ENCODE peak calls at places on chromosomes 11 and 22, in eight cellular contexts. U, J, Z, E, B, G, F and L are unnamed samples.

GRCh38 chr11:114193730-114194674 is 102.2 kb upstream of the NNMT start:
- DNase-seq in U (peak), J (no peak), Z (no peak), E (no peak), B (no peak), G (peak), F (no peak), L (no peak)

GRCh38 chr22:29475550-29475949 is 4.5 kb upstream of the NEFH start:
- DNase-seq in U (no peak), J (peak), Z (no peak), E (peak), B (no peak), G (no peak), F (no peak), L (no peak)

GRCh38 chr11:61281581-61282250 is 13.4 kb downstream of the VWCE start:
- DNase-seq in U (peak), J (peak), Z (peak), E (no peak), B (no peak), G (peak), F (peak), L (peak)

GRCh38 chr11:76369406-76369805 is 11.5 kb downstream of the THAP12 start:
- DNase-seq in U (no peak), J (no peak), Z (peak), E (no peak), B (no peak), G (no peak), F (no peak), L (no peak)

GRCh38 chr22:34976474-34976873 is 89.5 kb upstream of the ISX start:
- DNase-seq in U (no peak), J (peak), Z (no peak), E (no peak), B (no peak), G (no peak), F (no peak), L (no peak)

GRCh38 chr11:69260622-69261021 is 33.3 kb upstream of the MYEOV start:
- DNase-seq in U (no peak), J (no peak), Z (no peak), E (no peak), B (no peak), G (no peak), F (no peak), L (no peak)

GRCh38 chr11:1876361-1877063 is 15.2 kb downstream of the PRR33 start:
- DNase-seq in U (peak), J (peak), Z (peak), E (no peak), B (no peak), G (peak), F (peak), L (peak)

GRCh38 chr11:79437981-79438630 is 2.7 kb downstream of the TENM4 start:
- DNase-seq in U (peak), J (no peak), Z (no peak), E (no peak), B (no peak), G (peak), F (no peak), L (no peak)

GRCh38 chr11:105168457-105168856 is 28.9 kb upstream of the CARD18 start:
- DNase-seq in U (peak), J (no peak), Z (no peak), E (no peak), B (no peak), G (peak), F (no peak), L (no peak)

GRCh38 chr11:72140661-72141060 is 5.1 kb downstream of the FOLR3 start:
- DNase-seq in U (no peak), J (no peak), Z (no peak), E (no peak), B (no peak), G (peak), F (no peak), L (no peak)

GRCh38 chr11:116510886-116511650 is 261.7 kb downstream of the BUD13 start:
- DNase-seq in U (no peak), J (no peak), Z (no peak), E (no peak), B (no peak), G (no peak), F (no peak), L (no peak)

GRCh38 chr11:63490551-63491239 is at the start of gene PLAAT5:
- DNase-seq in U (peak), J (peak), Z (no peak), E (no peak), B (no peak), G (no peak), F (peak), L (no peak)

GRCh38 chr11:76788661-76789442 is 5.7 kb downstream of the TSKU start:
- DNase-seq in U (no peak), J (no peak), Z (peak), E (no peak), B (no peak), G (no peak), F (no peak), L (no peak)

GRCh38 chr22:27804016-27804415 is 2.5 kb upstream of the MN1 start:
- DNase-seq in U (no peak), J (no peak), Z (no peak), E (no peak), B (no peak), G (no peak), F (no peak), L (no peak)

GRCh38 chr22:47808236-47808845 is 1045.9 kb downstream of the TBC1D22A start:
- DNase-seq in U (no peak), J (no peak), Z (no peak), E (no peak), B (no peak), G (no peak), F (no peak), L (no peak)

GRCh38 chr11:6201486-6201885 is 2.5 kb downstream of the OR52W1 start:
- DNase-seq in U (peak), J (peak), Z (no peak), E (no peak), B (no peak), G (no peak), F (no peak), L (no peak)

GRCh38 chr11:114395776-114396175 is 4.5 kb downstream of the C11orf71 start:
- DNase-seq in U (peak), J (no peak), Z (peak), E (no peak), B (no peak), G (no peak), F (no peak), L (no peak)

GRCh38 chr11:34443136-34443535 is 4.4 kb downstream of the CAT start:
- DNase-seq in U (no peak), J (no peak), Z (no peak), E (no peak), B (no peak), G (no peak), F (no peak), L (no peak)

GRCh38 chr22:27672721-27673387 is 128.7 kb downstream of the MN1 start:
- DNase-seq in U (no peak), J (no peak), Z (no peak), E (no peak), B (no peak), G (no peak), F (no peak), L (no peak)

GRCh38 chr11:124863137-124863825 is 2.0 kb upstream of the ROBO3 start:
- DNase-seq in U (peak), J (no peak), Z (peak), E (no peak), B (no peak), G (peak), F (no peak), L (no peak)

GRCh38 chr11:102401905-102402304 is 50.7 kb downstream of the TMEM123 start:
- DNase-seq in U (no peak), J (no peak), Z (no peak), E (no peak), B (no peak), G (no peak), F (no peak), L (no peak)

GRCh38 chr11:122107566-122107965 is 8.4 kb downstream of the BLID start:
- DNase-seq in U (no peak), J (no peak), Z (no peak), E (no peak), B (no peak), G (no peak), F (no peak), L (no peak)

GRCh38 chr11:5123802-5124521 is 14.2 kb downstream of the OR52A5 start:
- DNase-seq in U (peak), J (peak), Z (peak), E (peak), B (peak), G (peak), F (peak), L (peak)

GRCh38 chr11:67288452-67289225 is 464 bp upstream of the ANKRD13D start:
- DNase-seq in U (peak), J (peak), Z (peak), E (peak), B (no peak), G (peak), F (peak), L (peak)